ENCODE peak calls at places on chromosomes 11 and 22, in nine cellular contexts. One of them, this sample, is unnamed.

GRCh38 chr11:3824714-3825472 is 15.9 kb downstream of the RHOG start:
- DNase-seq in IMR-90: no peak
- DNase-seq in heart right ventricle: peak
- DNase-seq in A549: peak
- DNase-seq in HL-60: no peak
- DNase-seq in transverse colon: peak
- DNase-seq in H1: peak
- DNase-seq in fibroblast of lung: peak
- DNase-seq in pancreas: no peak
- DNase-seq in this sample: peak

GRCh38 chr22:46879083-46879482 is 116.6 kb downstream of the TBC1D22A start:
- DNase-seq in IMR-90: peak
- DNase-seq in heart right ventricle: no peak
- DNase-seq in A549: no peak
- DNase-seq in HL-60: no peak
- DNase-seq in transverse colon: no peak
- DNase-seq in H1: no peak
- DNase-seq in fibroblast of lung: no peak
- DNase-seq in pancreas: no peak
- DNase-seq in this sample: no peak

GRCh38 chr11:3195251-3196160 is 23.1 kb downstream of the MRGPRG start:
- DNase-seq in IMR-90: peak
- DNase-seq in heart right ventricle: no peak
- DNase-seq in A549: no peak
- DNase-seq in HL-60: no peak
- DNase-seq in transverse colon: peak
- DNase-seq in H1: peak
- DNase-seq in fibroblast of lung: peak
- DNase-seq in pancreas: no peak
- DNase-seq in this sample: no peak

GRCh38 chr22:45804319-45804985 is 132.8 kb downstream of the ATXN10 start:
- DNase-seq in IMR-90: no peak
- DNase-seq in heart right ventricle: no peak
- DNase-seq in A549: no peak
- DNase-seq in HL-60: no peak
- DNase-seq in transverse colon: no peak
- DNase-seq in H1: no peak
- DNase-seq in fibroblast of lung: peak
- DNase-seq in pancreas: no peak
- DNase-seq in this sample: no peak

GRCh38 chr11:24963879-24964278 is 467.0 kb downstream of the LUZP2 start:
- DNase-seq in IMR-90: no peak
- DNase-seq in heart right ventricle: no peak
- DNase-seq in A549: no peak
- DNase-seq in HL-60: no peak
- DNase-seq in transverse colon: no peak
- DNase-seq in H1: no peak
- DNase-seq in fibroblast of lung: peak
- DNase-seq in pancreas: no peak
- DNase-seq in this sample: no peak

GRCh38 chr22:41668971-41669911 is 19.4 kb downstream of the SNU13 start:
- DNase-seq in IMR-90: peak
- DNase-seq in heart right ventricle: no peak
- DNase-seq in A549: peak
- DNase-seq in HL-60: no peak
- DNase-seq in transverse colon: no peak
- DNase-seq in H1: no peak
- DNase-seq in fibroblast of lung: peak
- DNase-seq in pancreas: no peak
- DNase-seq in this sample: no peak

GRCh38 chr11:108734956-108735559 is 70.2 kb downstream of the DDX10 start:
- DNase-seq in IMR-90: peak
- DNase-seq in heart right ventricle: no peak
- DNase-seq in A549: no peak
- DNase-seq in HL-60: no peak
- DNase-seq in transverse colon: no peak
- DNase-seq in H1: no peak
- DNase-seq in fibroblast of lung: no peak
- DNase-seq in pancreas: no peak
- DNase-seq in this sample: no peak

GRCh38 chr11:71279916-71280645 is 27.7 kb upstream of the SHANK2 start:
- DNase-seq in IMR-90: no peak
- DNase-seq in heart right ventricle: no peak
- DNase-seq in A549: no peak
- DNase-seq in HL-60: no peak
- DNase-seq in transverse colon: no peak
- DNase-seq in H1: no peak
- DNase-seq in fibroblast of lung: no peak
- DNase-seq in pancreas: no peak
- DNase-seq in this sample: peak

GRCh38 chr22:23752750-23753149 is 1.5 kb downstream of the VPREB3 start:
- DNase-seq in IMR-90: no peak
- DNase-seq in heart right ventricle: no peak
- DNase-seq in A549: no peak
- DNase-seq in HL-60: no peak
- DNase-seq in transverse colon: no peak
- DNase-seq in H1: no peak
- DNase-seq in fibroblast of lung: no peak
- DNase-seq in pancreas: no peak
- DNase-seq in this sample: no peak

GRCh38 chr22:33726294-33726711 is 194.0 kb downstream of the LARGE1 start:
- DNase-seq in IMR-90: peak
- DNase-seq in heart right ventricle: no peak
- DNase-seq in A549: no peak
- DNase-seq in HL-60: no peak
- DNase-seq in transverse colon: no peak
- DNase-seq in H1: no peak
- DNase-seq in fibroblast of lung: peak
- DNase-seq in pancreas: peak
- DNase-seq in this sample: no peak

GRCh38 chr11:225734-226453 is 10.2 kb downstream of the SIRT3 start:
- DNase-seq in IMR-90: peak
- DNase-seq in heart right ventricle: no peak
- DNase-seq in A549: no peak
- DNase-seq in HL-60: no peak
- DNase-seq in transverse colon: no peak
- DNase-seq in H1: no peak
- DNase-seq in fibroblast of lung: peak
- DNase-seq in pancreas: no peak
- DNase-seq in this sample: no peak

GRCh38 chr11:45530111-45530510 is 135.3 kb downstream of the CHST1 start:
- DNase-seq in IMR-90: no peak
- DNase-seq in heart right ventricle: no peak
- DNase-seq in A549: no peak
- DNase-seq in HL-60: no peak
- DNase-seq in transverse colon: no peak
- DNase-seq in H1: no peak
- DNase-seq in fibroblast of lung: no peak
- DNase-seq in pancreas: no peak
- DNase-seq in this sample: no peak

DNA sequence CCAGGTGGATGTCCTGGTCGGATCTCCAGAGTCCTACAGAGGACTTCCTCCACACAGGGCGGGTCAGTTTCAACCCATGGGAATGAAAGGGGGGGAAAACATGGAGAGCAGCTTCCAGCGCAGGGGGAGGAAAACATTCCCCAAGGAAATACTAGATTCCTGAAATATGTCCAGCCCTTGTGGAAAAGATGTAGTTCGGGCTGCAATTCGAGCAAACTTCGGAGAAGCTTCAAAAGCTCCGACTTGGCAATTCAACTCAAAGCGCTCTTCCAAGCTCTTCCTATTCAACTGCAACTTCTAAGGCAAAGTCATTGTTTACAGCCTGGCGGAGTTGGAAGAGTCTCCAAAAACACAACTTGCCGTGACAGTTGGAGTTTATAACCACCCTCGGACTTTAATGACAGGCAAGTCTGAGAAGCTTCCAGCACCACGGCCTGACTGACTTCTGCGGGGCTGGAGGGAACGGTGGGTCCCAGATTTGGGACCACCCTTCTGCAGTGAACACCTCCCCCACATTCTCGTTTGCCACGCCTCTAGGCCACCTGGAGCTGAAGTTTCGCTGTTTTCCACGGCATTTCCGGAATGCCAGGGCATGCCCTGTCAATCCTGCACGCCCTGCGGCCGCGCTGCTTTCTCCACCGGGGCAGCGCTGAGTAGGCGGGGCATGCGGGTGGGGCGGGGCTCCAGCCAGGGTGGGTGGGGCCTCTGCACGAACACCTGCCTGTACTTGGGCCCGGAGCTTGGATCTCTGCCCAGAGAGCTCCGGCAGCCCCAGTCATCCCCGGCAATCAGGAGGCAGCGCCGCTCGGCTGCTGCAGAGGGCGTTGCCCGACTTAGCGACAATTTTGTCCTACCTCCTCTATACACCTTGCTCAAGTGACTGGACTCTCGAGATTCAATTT is 49.0 kb upstream of the BIRC3 start:
- DNase-seq in IMR-90: peak
- DNase-seq in heart right ventricle: peak
- DNase-seq in A549: peak
- DNase-seq in HL-60: no peak
- DNase-seq in transverse colon: peak
- DNase-seq in H1: peak
- DNase-seq in fibroblast of lung: peak
- DNase-seq in pancreas: peak
- DNase-seq in this sample: peak
- TF ChIP-seq CTCF in IMR-90: peak
- TF ChIP-seq CTCF in heart right ventricle: peak
- TF ChIP-seq CTCF in A549: peak
- TF ChIP-seq CTCF in HL-60: no peak
- TF ChIP-seq CTCF in transverse colon: no peak
- TF ChIP-seq CTCF in H1: peak
- TF ChIP-seq CTCF in fibroblast of lung: peak
- TF ChIP-seq CTCF in pancreas: peak
- TF ChIP-seq CTCF in this sample: peak

GRCh38 chr11:65787649-65788622 is 1.1 kb downstream of the OVOL1 start:
- DNase-seq in IMR-90: no peak
- DNase-seq in heart right ventricle: no peak
- DNase-seq in A549: no peak
- DNase-seq in HL-60: no peak
- DNase-seq in transverse colon: peak
- DNase-seq in H1: peak
- DNase-seq in fibroblast of lung: no peak
- DNase-seq in pancreas: no peak
- DNase-seq in this sample: no peak
- H3K4me3 ChIP-seq in IMR-90: no peak
- H3K4me3 ChIP-seq in heart right ventricle: no peak
- H3K4me3 ChIP-seq in A549: peak
- H3K4me3 ChIP-seq in HL-60: no peak
- H3K4me3 ChIP-seq in transverse colon: peak
- H3K4me3 ChIP-seq in H1: peak
- H3K4me3 ChIP-seq in fibroblast of lung: no peak
- H3K4me3 ChIP-seq in pancreas: peak
- H3K4me3 ChIP-seq in this sample: peak

GRCh38 chr22:19816372-19817119 is 38.1 kb downstream of the GNB1L start:
- DNase-seq in IMR-90: no peak
- DNase-seq in heart right ventricle: no peak
- DNase-seq in A549: no peak
- DNase-seq in HL-60: no peak
- DNase-seq in transverse colon: no peak
- DNase-seq in H1: peak
- DNase-seq in fibroblast of lung: no peak
- DNase-seq in pancreas: no peak
- DNase-seq in this sample: no peak

GRCh38 chr22:19815823-19816290 is 38.8 kb downstream of the GNB1L start:
- DNase-seq in IMR-90: no peak
- DNase-seq in heart right ventricle: no peak
- DNase-seq in A549: no peak
- DNase-seq in HL-60: no peak
- DNase-seq in transverse colon: no peak
- DNase-seq in H1: peak
- DNase-seq in fibroblast of lung: no peak
- DNase-seq in pancreas: no peak
- DNase-seq in this sample: no peak

GRCh38 chr22:19815093-19815822 is 39.4 kb downstream of the GNB1L start:
- DNase-seq in IMR-90: no peak
- DNase-seq in heart right ventricle: no peak
- DNase-seq in A549: no peak
- DNase-seq in HL-60: no peak
- DNase-seq in transverse colon: no peak
- DNase-seq in H1: no peak
- DNase-seq in fibroblast of lung: no peak
- DNase-seq in pancreas: no peak
- DNase-seq in this sample: no peak

GRCh38 chr22:19812910-19813309 is 41.8 kb downstream of the GNB1L start:
- DNase-seq in IMR-90: no peak
- DNase-seq in heart right ventricle: no peak
- DNase-seq in A549: no peak
- DNase-seq in HL-60: no peak
- DNase-seq in transverse colon: no peak
- DNase-seq in H1: peak
- DNase-seq in fibroblast of lung: no peak
- DNase-seq in pancreas: no peak
- DNase-seq in this sample: no peak

GRCh38 chr22:19814428-19814827 is 40.2 kb downstream of the GNB1L start:
- DNase-seq in IMR-90: no peak
- DNase-seq in heart right ventricle: no peak
- DNase-seq in A549: no peak
- DNase-seq in HL-60: no peak
- DNase-seq in transverse colon: no peak
- DNase-seq in H1: no peak
- DNase-seq in fibroblast of lung: no peak
- DNase-seq in pancreas: no peak
- DNase-seq in this sample: no peak
- TF ChIP-seq CTCF in IMR-90: no peak
- TF ChIP-seq CTCF in heart right ventricle: no peak
- TF ChIP-seq CTCF in A549: no peak
- TF ChIP-seq CTCF in HL-60: no peak
- TF ChIP-seq CTCF in transverse colon: no peak
- TF ChIP-seq CTCF in H1: no peak
- TF ChIP-seq CTCF in fibroblast of lung: no peak
- TF ChIP-seq CTCF in pancreas: no peak
- TF ChIP-seq CTCF in this sample: no peak

GRCh38 chr11:1750840-1751520 is 585 bp upstream of the IFITM10 start:
- DNase-seq in IMR-90: no peak
- DNase-seq in heart right ventricle: no peak
- DNase-seq in A549: no peak
- DNase-seq in HL-60: no peak
- DNase-seq in transverse colon: peak
- DNase-seq in H1: no peak
- DNase-seq in fibroblast of lung: no peak
- DNase-seq in pancreas: no peak
- DNase-seq in this sample: no peak

GRCh38 chr11:1751521-1751921 is 1.1 kb upstream of the IFITM10 start:
- DNase-seq in IMR-90: no peak
- DNase-seq in heart right ventricle: peak
- DNase-seq in A549: no peak
- DNase-seq in HL-60: no peak
- DNase-seq in transverse colon: no peak
- DNase-seq in H1: no peak
- DNase-seq in fibroblast of lung: no peak
- DNase-seq in pancreas: no peak
- DNase-seq in this sample: no peak

GRCh38 chr11:1749020-1749758 is 1.2 kb downstream of the IFITM10 start:
- DNase-seq in IMR-90: no peak
- DNase-seq in heart right ventricle: peak
- DNase-seq in A549: no peak
- DNase-seq in HL-60: no peak
- DNase-seq in transverse colon: peak
- DNase-seq in H1: no peak
- DNase-seq in fibroblast of lung: peak
- DNase-seq in pancreas: no peak
- DNase-seq in this sample: no peak

GRCh38 chr11:1749787-1750351 is 526 bp downstream of the IFITM10 start:
- DNase-seq in IMR-90: peak
- DNase-seq in heart right ventricle: no peak
- DNase-seq in A549: peak
- DNase-seq in HL-60: no peak
- DNase-seq in transverse colon: peak
- DNase-seq in H1: no peak
- DNase-seq in fibroblast of lung: peak
- DNase-seq in pancreas: no peak
- DNase-seq in this sample: peak

GRCh38 chr11:1750481-1750839 is at the start of gene IFITM10:
- DNase-seq in IMR-90: no peak
- DNase-seq in heart right ventricle: peak
- DNase-seq in A549: no peak
- DNase-seq in HL-60: no peak
- DNase-seq in transverse colon: peak
- DNase-seq in H1: peak
- DNase-seq in fibroblast of lung: no peak
- DNase-seq in pancreas: no peak
- DNase-seq in this sample: no peak
- H3K4me3 ChIP-seq in IMR-90: no peak
- H3K4me3 ChIP-seq in heart right ventricle: no peak
- H3K4me3 ChIP-seq in A549: peak
- H3K4me3 ChIP-seq in HL-60: no peak
- H3K4me3 ChIP-seq in transverse colon: peak
- H3K4me3 ChIP-seq in H1: no peak
- H3K4me3 ChIP-seq in fibroblast of lung: no peak
- H3K4me3 ChIP-seq in pancreas: no peak
- H3K4me3 ChIP-seq in this sample: peak

This sample was measured in ascending aorta.